ENCODE peak calls at places on chromosomes 11 and 22, in seven cellular contexts. B, O, R, D, M, C and F are unnamed samples.

GRCh38 chr11:61975638-61976419 is 8.4 kb upstream of the FTH1 start:
- DNase-seq in B (no peak), O (no peak), R (no peak), D (no peak), M (no peak), C (peak; percentile 55), F (no peak)

GRCh38 chr11:134342572-134343340 is 11.0 kb downstream of the GLB1L2 start:
- DNase-seq in B (no peak), O (no peak), R (no peak), D (no peak), M (no peak), C (no peak), F (no peak)

GRCh38 chr11:115774756-115775155 is 270.5 kb upstream of the CADM1 start:
- DNase-seq in B (no peak), O (no peak), R (no peak), D (no peak), M (no peak), C (no peak), F (no peak)

GRCh38 chr11:14972581-14973490 is 685 bp upstream of the CALCA start:
- DNase-seq in B (peak; percentile 90), O (no peak), R (no peak), D (no peak), M (no peak), C (no peak), F (no peak)

GRCh38 chr22:46293591-46294260 is 2.9 kb upstream of the GTSE1 start:
- DNase-seq in B (no peak), O (no peak), R (no peak), D (peak; percentile 15), M (no peak), C (peak; percentile 80), F (peak; percentile 38)

GRCh38 chr22:45683248-45683647 is 11.6 kb downstream of the ATXN10 start:
- DNase-seq in B (no peak), O (no peak), R (no peak), D (no peak), M (no peak), C (no peak), F (no peak)

GRCh38 chr11:8959546-8960166 is 4.6 kb downstream of the TMEM9B start:
- DNase-seq in B (peak; percentile 33), O (no peak), R (no peak), D (no peak), M (peak; percentile 5), C (no peak), F (peak; percentile 34)

GRCh38 chr11:111762981-111763643 is 3.1 kb downstream of the PPP2R1B start:
- DNase-seq in B (no peak), O (no peak), R (no peak), D (no peak), M (no peak), C (no peak), F (peak; percentile 43)

GRCh38 chr22:20159088-20159487 is 8.2 kb upstream of the CCDC188 start:
- DNase-seq in B (no peak), O (no peak), R (no peak), D (no peak), M (no peak), C (no peak), F (no peak)

GRCh38 chr11:106072804-106073203 is 4.3 kb downstream of the KBTBD3 start:
- DNase-seq in B (peak; percentile 18), O (no peak), R (no peak), D (no peak), M (no peak), C (no peak), F (no peak)

GRCh38 chr11:79925570-79925969 is 484.7 kb upstream of the TENM4 start:
- DNase-seq in B (no peak), O (no peak), R (no peak), D (no peak), M (no peak), C (no peak), F (no peak)

GRCh38 chr11:46039990-46040389 is 81.3 kb downstream of the PHF21A start:
- DNase-seq in B (no peak), O (no peak), R (no peak), D (no peak), M (no peak), C (no peak), F (no peak)

GRCh38 chr11:30016588-30017363 is at the start of gene KCNA4:
- DNase-seq in B (no peak), O (peak; percentile 72), R (no peak), D (peak; percentile 1), M (no peak), C (no peak), F (no peak)

GRCh38 chr11:93133710-93134109 is 64.1 kb downstream of the SLC36A4 start:
- DNase-seq in B (no peak), O (no peak), R (no peak), D (no peak), M (no peak), C (no peak), F (no peak)

GRCh38 chr11:35619754-35620640 is 1.7 kb downstream of the FJX1 start:
- DNase-seq in B (no peak), O (no peak), R (no peak), D (peak; percentile 41), M (no peak), C (no peak), F (no peak)

GRCh38 chr11:104054911-104055529 is 18.6 kb downstream of the DDI1 start:
- DNase-seq in B (no peak), O (no peak), R (no peak), D (no peak), M (no peak), C (no peak), F (no peak)

GRCh38 chr22:44838316-44839016 is 86.1 kb downstream of the ARHGAP8 start:
- DNase-seq in B (no peak), O (no peak), R (no peak), D (no peak), M (no peak), C (no peak), F (no peak)

GRCh38 chr22:16838073-16838472 is 12.9 kb upstream of the XKR3 start:
- DNase-seq in B (no peak), O (no peak), R (no peak), D (no peak), M (no peak), C (no peak), F (no peak)

GRCh38 chr11:34075178-34075820 is 23.8 kb downstream of the CAPRIN1 start:
- DNase-seq in B (no peak), O (no peak), R (no peak), D (no peak), M (no peak), C (no peak), F (no peak)

GRCh38 chr22:21866821-21867527 is 471 bp downstream of the MAPK1 start:
- DNase-seq in B (no peak), O (no peak), R (no peak), D (no peak), M (no peak), C (peak; percentile 71), F (peak; percentile 25)

GRCh38 chr11:67452141-67452952 is at the start of gene GPR152:
- DNase-seq in B (peak; percentile 42), O (no peak), R (no peak), D (peak; percentile 24), M (no peak), C (no peak), F (no peak)

GRCh38 chr22:24805790-24806662 is at the start of gene SGSM1:
- DNase-seq in B (peak; percentile 75), O (peak; percentile 83), R (peak; percentile 57), D (peak; percentile 68), M (peak; percentile 35), C (peak; percentile 93), F (peak; percentile 44)

GRCh38 chr11:118263694-118264567 is at the start of gene MPZL2:
- DNase-seq in B (peak; percentile 15), O (peak; percentile 78), R (no peak), D (no peak), M (no peak), C (no peak), F (no peak)

GRCh38 chr11:70556884-70557741 is 158.8 kb downstream of the CTTN start:
- DNase-seq in B (no peak), O (no peak), R (no peak), D (no peak), M (peak; percentile 15), C (no peak), F (no peak)

GRCh38 chr22:35506259-35506570 is 34.4 kb upstream of the RASD2 start:
- DNase-seq in B (no peak), O (no peak), R (no peak), D (no peak), M (no peak), C (no peak), F (no peak)

GRCh38 chr22:50192825-50193204 is 7.1 kb downstream of the TRABD start:
- DNase-seq in B (no peak), O (no peak), R (peak; percentile 47), D (no peak), M (no peak), C (no peak), F (no peak)

GRCh38 chr11:2208691-2209369 is 37.2 kb upstream of the TH start:
- DNase-seq in B (peak; percentile 49), O (peak; percentile 71), R (no peak), D (no peak), M (no peak), C (peak; percentile 64), F (no peak)

GRCh38 chr11:91947215-91947614 is 277.4 kb upstream of the FAT3 start:
- DNase-seq in B (peak; percentile 97), O (no peak), R (no peak), D (no peak), M (no peak), C (peak; percentile 65), F (no peak)

GRCh38 chr22:41092847-41093371 is 517 bp downstream of the EP300 start:
- DNase-seq in B (no peak), O (no peak), R (no peak), D (peak; percentile 48), M (peak; percentile 31), C (no peak), F (no peak)